ENCODE peak calls at places on chromosomes 2 and 18, in five cellular contexts. D, N, A, V and X are unnamed samples. For H3K4me1, the result is how much of the 10 kb centered on the place peaks cover.

GRCh38 chr2:68971591-68972231 is 2.7 kb upstream of the GKN1 start:
- DNase-seq in D (peak), N (no peak), A (no peak), V (no peak), X (no peak)

GRCh38 chr2:85536479-85536878 is 2.5 kb upstream of the MAT2A start:
- DNase-seq in D (peak), N (no peak), A (no peak), V (no peak), X (no peak)

GRCh38 chr2:127089466-127090235 is 17.3 kb downstream of the BIN1 start:
- DNase-seq in D (no peak), N (no peak), A (no peak), V (peak), X (peak)

GRCh38 chr18:79489048-79489899 is 93.5 kb downstream of the NFATC1 start:
- DNase-seq in D (no peak), N (no peak), A (no peak), V (peak), X (no peak)

GRCh38 chr2:196291873-196292800 is 120.8 kb upstream of the STK17B start:
- DNase-seq in D (no peak), N (no peak), A (no peak), V (no peak), X (no peak)

GRCh38 chr18:36758001-36758400 is 70.8 kb downstream of the TPGS2 start:
- DNase-seq in D (peak), N (no peak), A (no peak), V (no peak), X (no peak)

GRCh38 chr2:66105354-66105753 is 329.6 kb upstream of the MEIS1 start:
- DNase-seq in D (no peak), N (no peak), A (no peak), V (no peak), X (no peak)

GRCh38 chr18:64134044-64134757 is 14.7 kb downstream of the LINC00305 start:
- DNase-seq in D (peak), N (no peak), A (no peak), V (no peak), X (no peak)

GRCh38 chr2:46385786-46386577 is 88.8 kb downstream of the EPAS1 start:
- DNase-seq in D (peak), N (no peak), A (no peak), V (no peak), X (no peak)

GRCh38 chr18:48689548-48689947 is 150.7 kb downstream of the CTIF start:
- DNase-seq in D (no peak), N (no peak), A (no peak), V (no peak), X (no peak)

GRCh38 chr2:203713381-203713780 is 6.9 kb downstream of the CD28 start:
- DNase-seq in D (no peak), N (no peak), A (no peak), V (no peak), X (no peak)

GRCh38 chr18:54776282-54776977 is 51.8 kb upstream of the RAB27B start:
- DNase-seq in D (peak), N (no peak), A (no peak), V (no peak), X (no peak)

GRCh38 chr2:169285528-169285927 is 76.8 kb downstream of the LRP2 start:
- DNase-seq in D (no peak), N (no peak), A (no peak), V (no peak), X (no peak)

GRCh38 chr2:179596018-179596417 is 265.4 kb downstream of the ZNF385B start:
- DNase-seq in D (peak), N (no peak), A (no peak), V (no peak), X (no peak)

GRCh38 chr2:205642562-205643350 is 39.5 kb upstream of the NRP2 start:
- DNase-seq in D (no peak), N (no peak), A (no peak), V (no peak), X (no peak)

GRCh38 chr18:28109781-28110460 is 67.0 kb downstream of the CDH2 start:
- DNase-seq in D (peak), N (no peak), A (no peak), V (no peak), X (no peak)

GRCh38 chr2:240926516-240927389 is 20.6 kb downstream of the CROCC2 start:
- DNase-seq in D (peak), N (no peak), A (peak), V (peak), X (peak)

GRCh38 chr2:13652531-13653313 is 936.0 kb downstream of the TRIB2 start:
- DNase-seq in D (peak), N (no peak), A (no peak), V (no peak), X (no peak)

GRCh38 chr2:105775809-105776559 is 31.3 kb downstream of the NCK2 start:
- DNase-seq in D (no peak), N (peak), A (no peak), V (no peak), X (no peak)

GRCh38 chr2:109647636-109648035 is 33.5 kb downstream of the SOWAHC start:
- DNase-seq in D (peak), N (no peak), A (no peak), V (no peak), X (no peak)

GRCh38 chr2:156083707-156084494 is 248.6 kb downstream of the NR4A2 start:
- DNase-seq in D (peak), N (no peak), A (peak), V (peak), X (no peak)

GRCh38 chr2:173667014-173667413 is 298.2 kb downstream of the SP3 start:
- DNase-seq in D (no peak), N (no peak), A (no peak), V (no peak), X (no peak)

GRCh38 chr2:99066602-99067001 is 74.9 kb upstream of the C2orf15 start:
- DNase-seq in D (peak), N (peak), A (no peak), V (no peak), X (no peak)

DNA sequence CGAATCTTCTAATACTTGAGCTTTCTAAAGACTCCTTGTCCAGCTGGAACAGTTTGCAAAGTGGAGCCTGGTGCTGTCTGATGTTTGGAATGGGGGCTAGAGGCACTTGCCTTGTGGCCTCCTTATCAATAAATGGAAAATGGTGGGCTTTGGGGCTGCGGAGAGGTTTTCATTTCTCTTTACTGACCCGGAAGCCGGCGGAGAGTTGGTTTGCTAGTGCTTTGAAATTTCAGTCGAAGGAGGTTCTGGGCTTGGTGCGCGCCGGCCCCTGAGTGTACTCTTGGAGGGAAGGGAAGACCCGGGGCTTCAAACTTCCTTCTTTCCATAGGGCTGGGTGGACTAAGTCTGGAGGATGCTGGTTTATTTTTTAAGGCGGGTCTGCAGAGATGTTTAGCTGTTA is 714 bp downstream of the RPIA start:
- DNase-seq in D (peak), N (peak), A (peak), V (no peak), X (no peak)
- H3K4me1 ChIP-seq in D (under half), N (under half), A (under half), V (under half), X (under half)

DNA sequence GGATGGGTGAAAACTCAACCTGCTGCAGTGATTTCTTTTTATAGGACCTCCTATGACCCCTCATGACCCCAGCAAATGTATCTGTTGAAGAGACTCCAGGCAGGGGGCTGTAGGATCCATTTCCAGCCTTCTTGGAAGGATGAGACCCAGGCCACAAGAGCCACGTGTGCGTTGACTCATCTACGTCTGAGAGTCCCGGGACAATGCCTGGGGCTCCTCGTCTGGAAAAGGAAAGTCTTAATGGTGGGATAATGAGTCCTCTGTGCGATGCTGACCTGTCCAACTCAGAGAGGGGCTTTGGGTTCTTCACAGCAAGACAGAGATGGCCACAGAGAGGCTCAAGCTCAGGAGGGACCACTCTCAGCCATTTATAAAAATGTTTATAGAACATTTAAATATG is 80.8 kb downstream of the SMIM21 start:
- DNase-seq in D (no peak), N (no peak), A (no peak), V (no peak), X (no peak)
- H3K4me3 ChIP-seq in D (no peak), N (no peak), A (no peak), V (no peak), X (no peak)

GRCh38 chr2:40260437-40260836 is 191.5 kb downstream of the SLC8A1 start:
- DNase-seq in D (no peak), N (peak), A (no peak), V (no peak), X (no peak)
- H3K27ac ChIP-seq in D (no peak), N (no peak), A (no peak), V (no peak), X (no peak)

GRCh38 chr2:113080134-113080533 is 12.4 kb downstream of the IL1F10 start:
- DNase-seq in D (peak), N (peak), A (no peak), V (no peak), X (no peak)
- H3K4me1 ChIP-seq in D (under half), N (under half), A (under half), V (under half), X (under half)